ENCODE peak calls at places on chromosome 15, in five cellular contexts. I is adrenal gland, J is WERI-Rb-1, A is SK-N-SH, R is endodermal cell. T is an unnamed sample.

GRCh38 chr15:79169531-79170123 is 79.0 kb upstream of the RASGRF1 start:
- DNase-seq in A (no peak), I (no peak), J (no peak), R (no peak), T (no peak)

GRCh38 chr15:48855501-48856440 is 22.2 kb upstream of the EID1 start:
- DNase-seq in A (no peak), I (no peak), J (no peak), R (peak; percentile 63), T (peak; percentile 22)

GRCh38 chr15:32784571-32784970 is 66.8 kb downstream of the GREM1 start:
- DNase-seq in R (no peak), J (no peak), I (no peak), A (no peak), T (no peak)

GRCh38 chr15:64961013-64961412 is 28.7 kb downstream of the SPG21 start:
- DNase-seq in R (no peak), A (no peak), J (no peak), I (no peak), T (no peak)

GRCh38 chr15:100114526-100114925 is 227.2 kb downstream of the ADAMTS17 start:
- DNase-seq in J (no peak), R (no peak), A (no peak), I (peak; percentile 21), T (no peak)

GRCh38 chr15:73899197-73900128 is 26.1 kb downstream of the TBC1D21 start:
- DNase-seq in A (peak; percentile 37), I (no peak), R (peak; percentile 68), J (peak; percentile 78), T (no peak)

GRCh38 chr15:101169457-101170071 is 82.3 kb downstream of the CHSY1 start:
- DNase-seq in A (no peak), J (no peak), I (no peak), R (no peak), T (no peak)

GRCh38 chr15:29183071-29183831 is 86.4 kb downstream of the NSMCE3 start:
- DNase-seq in I (no peak), R (no peak), J (no peak), A (no peak), T (no peak)

GRCh38 chr15:44595656-44596510 is 58.9 kb downstream of the EIF3J start:
- DNase-seq in J (no peak), I (no peak), A (no peak), R (no peak), T (no peak)

GRCh38 chr15:64112904-64113303 is 17.1 kb downstream of the SNX1 start:
- DNase-seq in R (no peak), J (no peak), A (no peak), I (no peak), T (peak; percentile 75)

GRCh38 chr15:67144609-67145306 is 79.4 kb downstream of the SMAD3 start:
- DNase-seq in R (no peak), I (no peak), A (no peak), J (no peak), T (no peak)

GRCh38 chr15:41354371-41354770 is 21.7 kb downstream of the NUSAP1 start:
- DNase-seq in J (no peak), A (no peak), I (no peak), R (no peak), T (no peak)

GRCh38 chr15:64379216-64379960 is 1.9 kb downstream of the PCLAF start:
- DNase-seq in R (no peak), I (no peak), A (no peak), J (peak; percentile 54), T (no peak)

GRCh38 chr15:89790661-89791060 is 14.5 kb downstream of the MESP2 start:
- DNase-seq in J (no peak), A (no peak), R (no peak), I (no peak), T (no peak)

GRCh38 chr15:96199111-96199510 is 131.4 kb upstream of the NR2F2 start:
- DNase-seq in J (no peak), R (no peak), A (no peak), I (no peak), T (no peak)

GRCh38 chr15:76059320-76060097 is at the start of gene TMEM266:
- DNase-seq in J (peak; percentile 62), R (peak; percentile 89), A (peak; percentile 98), I (peak; percentile 52), T (no peak)

GRCh38 chr15:76057332-76058000 is 2.3 kb upstream of the TMEM266 start:
- DNase-seq in J (peak; percentile 6), A (peak; percentile 59), I (no peak), R (peak; percentile 74), T (no peak)

GRCh38 chr15:76060098-76060989 is 559 bp downstream of the TMEM266 start:
- DNase-seq in R (no peak), A (no peak), J (no peak), I (no peak), T (no peak)

GRCh38 chr15:76056931-76057330 is 2.9 kb upstream of the TMEM266 start:
- DNase-seq in J (no peak), A (no peak), I (no peak), R (no peak), T (no peak)

DNA sequence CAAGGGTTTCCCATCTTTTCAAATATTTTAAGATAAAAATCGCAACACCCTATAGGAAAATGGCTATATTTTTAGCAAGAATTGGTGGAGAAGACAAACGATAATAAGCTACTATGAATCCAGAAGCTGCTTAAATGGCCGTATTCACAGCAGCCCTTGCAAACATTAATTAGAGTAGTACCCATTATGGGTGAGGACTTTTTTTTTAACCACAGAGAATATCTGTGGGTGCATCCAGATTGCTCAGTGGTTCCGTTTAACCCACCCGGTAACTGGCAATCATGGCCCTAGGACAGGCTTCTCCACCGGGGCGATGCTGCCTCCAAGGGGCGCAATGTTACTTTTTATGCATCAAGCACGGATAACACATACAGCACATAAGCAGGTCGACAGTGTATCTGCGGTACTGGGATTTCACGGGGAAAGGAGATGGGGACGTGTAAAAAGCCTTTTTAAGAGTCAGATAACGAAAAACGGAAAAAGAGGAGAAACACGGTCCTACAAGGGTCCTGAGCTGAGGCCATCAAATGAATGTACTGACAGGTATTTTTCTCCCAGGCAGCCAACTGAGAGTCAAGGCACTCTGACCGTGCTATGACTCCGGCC is 968 bp upstream of the TMEM266 start:
- DNase-seq in J (peak; percentile 72), A (peak; percentile 50), R (peak; percentile 79), I (peak; percentile 25), T (no peak)
- TF ChIP-seq CTCF in J (peak; percentile 61), A (peak; percentile 31), R (no peak), I (no peak), T (peak; percentile 28)

GRCh38 chr15:42593143-42593542 is 17.7 kb downstream of the STARD9 start:
- DNase-seq in R (no peak), I (no peak), A (no peak), J (no peak), T (no peak)
- H3K4me3 ChIP-seq in R (no peak overlapping the region), I (no peak overlapping the region), A (no peak overlapping the region), J (no peak overlapping the region), T (no peak overlapping the region)

GRCh38 chr15:26095710-26096330 is 232.7 kb upstream of the ATP10A start:
- DNase-seq in R (peak; percentile 86), A (no peak), I (no peak), J (no peak), T (no peak)
- TF ChIP-seq CTCF in R (peak; percentile 84), A (peak; percentile 17), I (no peak), J (peak; percentile 9), T (peak; percentile 47)

DNA sequence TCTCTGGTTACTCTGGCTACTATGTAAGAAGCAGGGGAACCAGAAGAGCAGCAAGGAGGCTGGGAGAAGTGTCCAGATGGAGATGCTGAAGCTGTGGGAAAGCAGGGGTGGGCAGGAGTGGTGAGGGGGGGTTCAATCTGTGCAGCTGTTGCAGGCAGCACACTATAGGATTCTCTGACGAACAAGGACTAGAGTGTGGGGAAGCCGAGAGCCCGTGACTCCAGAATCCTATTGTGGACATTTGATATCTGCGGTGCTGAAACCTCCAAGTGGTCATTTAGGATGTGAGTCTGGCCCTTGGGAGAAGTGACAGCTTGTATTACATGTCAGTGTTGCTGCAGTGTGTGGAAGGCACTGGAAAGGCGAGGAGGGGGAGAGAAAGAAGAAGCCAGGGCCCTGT is 60.5 kb downstream of the GABRB3 start:
- DNase-seq in A (no peak), R (no peak), I (no peak), J (no peak), T (no peak)
- H3K4me3 ChIP-seq in A (no peak overlapping the region), R (no peak overlapping the region), I (no peak overlapping the region), J (no peak overlapping the region), T (no peak overlapping the region)

DNA sequence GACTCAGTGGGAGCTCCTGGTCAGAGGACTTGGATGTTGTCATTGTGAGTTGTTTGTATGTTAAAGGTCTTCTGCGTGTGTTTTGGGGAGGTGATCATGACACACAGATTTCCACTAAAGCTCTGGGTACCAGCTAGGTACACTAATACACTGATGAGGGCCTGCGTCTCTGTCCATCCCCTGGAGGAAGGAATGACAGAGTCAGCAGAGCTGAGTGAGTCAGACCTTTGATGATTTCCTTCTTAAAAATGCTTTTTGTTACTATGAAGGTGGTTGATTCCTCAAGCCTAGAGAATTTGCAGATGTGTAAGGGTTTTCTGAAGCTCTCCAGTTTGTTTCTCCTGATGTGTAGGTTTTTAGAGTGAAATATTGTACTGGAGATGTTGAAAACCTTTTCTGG is 424.1 kb upstream of the TPM1 start:
- DNase-seq in I (no peak), R (no peak), A (no peak), J (no peak), T (no peak)
- TF ChIP-seq CTCF in I (no peak), R (peak; percentile 37), A (peak; percentile 61), J (no peak), T (peak; percentile 59)

DNA sequence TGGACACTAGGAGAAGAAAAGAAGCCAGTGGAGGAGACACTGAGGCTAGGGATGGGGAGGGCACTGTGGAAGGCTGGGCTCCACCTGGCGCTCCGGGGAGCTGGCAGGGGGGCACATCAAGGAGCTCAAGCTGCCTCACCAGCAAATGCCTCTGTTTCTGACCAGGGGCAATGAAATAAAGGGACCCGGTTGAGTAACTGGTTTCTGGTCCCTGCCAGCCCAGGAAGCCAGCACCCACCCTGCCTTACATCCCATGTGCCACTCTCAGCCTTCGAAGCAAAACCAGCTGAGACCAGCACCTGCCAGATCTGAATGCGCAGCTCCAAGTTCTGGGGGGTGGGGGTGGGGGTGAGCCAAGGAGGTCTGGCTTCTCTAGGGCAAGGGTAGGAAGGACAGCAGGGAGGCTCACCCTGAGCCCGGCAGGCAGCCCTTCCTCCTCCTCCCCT is 359 bp upstream of the PAK6 start:
- DNase-seq in A (peak; percentile 60), J (no peak), R (no peak), I (no peak), T (no peak)
- H3K4me3 ChIP-seq in A (peak overlapping the region; percentile 40), J (peak overlapping the region; percentile 26), R (peak overlapping the region; percentile 69), I (no peak overlapping the region), T (peak overlapping the region; percentile 36)

GRCh38 chr15:92943581-92943980 is 43.5 kb downstream of the CHD2 start:
- DNase-seq in J (no peak), R (no peak), I (no peak), A (no peak), T (no peak)

GRCh38 chr15:92941668-92942067 is 41.5 kb downstream of the CHD2 start:
- DNase-seq in A (no peak), R (no peak), J (no peak), I (no peak), T (no peak)

GRCh38 chr15:92944946-92945521 is 44.9 kb downstream of the CHD2 start:
- DNase-seq in R (no peak), I (peak; percentile 42), J (no peak), A (no peak), T (no peak)

GRCh38 chr15:92938387-92938786 is 38.3 kb downstream of the CHD2 start:
- DNase-seq in R (no peak), A (no peak), I (no peak), J (no peak), T (no peak)

GRCh38 chr15:92942706-92943105 is 42.6 kb downstream of the CHD2 start:
- DNase-seq in I (no peak), J (no peak), R (no peak), A (no peak), T (no peak)
- TF ChIP-seq CTCF in I (no peak), J (no peak), R (peak; percentile 51), A (no peak), T (peak; percentile 17)

T was measured in epithelial cell of proximal tubule.